ENCODE peak calls at places on chromosome 12, in five cellular contexts. B, F, K, N and R are unnamed samples.

GRCh38 chr12:49902399-49903350 is 1.0 kb downstream of the FAIM2 start:
- DNase-seq in B (no peak), F (no peak), K (no peak), N (no peak), R (no peak)

GRCh38 chr12:5442251-5443006 is 10.5 kb downstream of the NTF3 start:
- DNase-seq in B (peak), F (no peak), K (no peak), N (no peak), R (no peak)

GRCh38 chr12:111529424-111530368 is 69.4 kb downstream of the ATXN2 start:
- DNase-seq in B (peak), F (peak), K (peak), N (peak), R (peak)

GRCh38 chr12:106227641-106228319 is 20.0 kb downstream of the CKAP4 start:
- DNase-seq in B (no peak), F (no peak), K (peak), N (peak), R (peak)

GRCh38 chr12:110317921-110318320 is 36.9 kb downstream of the ATP2A2 start:
- DNase-seq in B (peak), F (no peak), K (no peak), N (no peak), R (no peak)

GRCh38 chr12:86091676-86092075 is 164.5 kb downstream of the MGAT4C start:
- DNase-seq in B (no peak), F (no peak), K (no peak), N (no peak), R (no peak)

GRCh38 chr12:13582421-13582820 is 385.9 kb downstream of the EMP1 start:
- DNase-seq in B (no peak), F (no peak), K (no peak), N (no peak), R (no peak)

GRCh38 chr12:49026678-49027480 is 8.3 kb upstream of the PRKAG1 start:
- DNase-seq in B (no peak), F (peak), K (no peak), N (no peak), R (no peak)

GRCh38 chr12:120015313-120015712 is 26.3 kb downstream of the BICDL1 start:
- DNase-seq in B (no peak), F (peak), K (no peak), N (peak), R (peak)

GRCh38 chr12:110245278-110245868 is 35.7 kb upstream of the ATP2A2 start:
- DNase-seq in B (no peak), F (peak), K (peak), N (peak), R (peak)

GRCh38 chr12:79778802-79779201 is 88.0 kb upstream of the PAWR start:
- DNase-seq in B (no peak), F (no peak), K (no peak), N (no peak), R (no peak)